ENCODE peak calls at places on chromosomes 4 and X, in six cellular contexts. M is GM12878, X is endothelial cell of umbilical vein, I is K562, F is A549, J is Peyer's patch. N is an unnamed sample.

GRCh38 chr4:45795165-45795564 is 328.7 kb downstream of the GABRG1 start:
- DNase-seq in M (no peak), X (no peak), I (no peak), F (no peak), J (no peak), N (no peak)

GRCh38 chr4:134276476-134276875 is 74.9 kb upstream of the PABPC4L start:
- DNase-seq in M (no peak), X (no peak), I (no peak), F (no peak), J (no peak), N (no peak)

GRCh38 chrX:106581856-106582255 is 29.9 kb upstream of the RADX start:
- DNase-seq in M (no peak), X (no peak), I (no peak), F (no peak), J (no peak), N (no peak)

GRCh38 chrX:69314436-69315348 is 149.4 kb upstream of the PJA1 start:
- DNase-seq in M (no peak), X (no peak), I (no peak), F (no peak), J (no peak), N (no peak)

GRCh38 chr4:159097785-159098184 is 5.1 kb upstream of the RAPGEF2 start:
- DNase-seq in M (no peak), X (peak; percentile 16), I (no peak), F (no peak), J (no peak), N (no peak)

GRCh38 chrX:46903458-46904242 is 8.6 kb upstream of the JADE3 start:
- DNase-seq in M (peak; percentile 48), X (peak; percentile 83), I (peak; percentile 46), F (peak; percentile 80), J (peak; percentile 80), N (peak; percentile 33)

GRCh38 chr4:11724731-11725130 is 296.0 kb upstream of the HS3ST1 start:
- DNase-seq in M (no peak), X (peak; percentile 49), I (no peak), F (no peak), J (no peak), N (no peak)

GRCh38 chr4:168893807-168894206 is 116.2 kb downstream of the CBR4 start:
- DNase-seq in M (no peak), X (no peak), I (no peak), F (no peak), J (no peak), N (no peak)

GRCh38 chr4:101500742-101501141 is 153.4 kb upstream of the PPP3CA start:
- DNase-seq in M (no peak), X (no peak), I (no peak), F (no peak), J (no peak), N (no peak)

GRCh38 chr4:155734065-155734464 is 24.8 kb upstream of the GUCY1B1 start:
- DNase-seq in M (no peak), X (no peak), I (no peak), F (no peak), J (no peak), N (no peak)

GRCh38 chrX:55196688-55197087 is 23.5 kb upstream of the PAGE5 start:
- DNase-seq in M (no peak), X (no peak), I (no peak), F (no peak), J (no peak), N (no peak)

GRCh38 chr4:77849278-77849965 is 13.2 kb upstream of the MRPL1 start:
- DNase-seq in M (no peak), X (peak; percentile 13), I (no peak), F (no peak), J (no peak), N (no peak)

GRCh38 chrX:43676960-43677582 is 21.0 kb downstream of the MAOA start:
- DNase-seq in M (no peak), X (no peak), I (no peak), F (no peak), J (no peak), N (no peak)

GRCh38 chr4:63632858-63633257 is 776.4 kb downstream of the TECRL start:
- DNase-seq in M (no peak), X (no peak), I (no peak), F (no peak), J (no peak), N (no peak)

GRCh38 chr4:3783691-3784306 is 17.6 kb downstream of the ADRA2C start:
- DNase-seq in M (no peak), X (no peak), I (peak; percentile 50), F (peak; percentile 32), J (no peak), N (no peak)

GRCh38 chrX:145735036-145735435 is 82.6 kb upstream of the SLITRK2 start:
- DNase-seq in M (no peak), X (no peak), I (no peak), F (no peak), J (no peak), N (no peak)

GRCh38 chr4:1501754-1502500 is 95.7 kb upstream of the NKX1-1 start:
- DNase-seq in M (no peak), X (no peak), I (no peak), F (no peak), J (no peak), N (no peak)

DNA sequence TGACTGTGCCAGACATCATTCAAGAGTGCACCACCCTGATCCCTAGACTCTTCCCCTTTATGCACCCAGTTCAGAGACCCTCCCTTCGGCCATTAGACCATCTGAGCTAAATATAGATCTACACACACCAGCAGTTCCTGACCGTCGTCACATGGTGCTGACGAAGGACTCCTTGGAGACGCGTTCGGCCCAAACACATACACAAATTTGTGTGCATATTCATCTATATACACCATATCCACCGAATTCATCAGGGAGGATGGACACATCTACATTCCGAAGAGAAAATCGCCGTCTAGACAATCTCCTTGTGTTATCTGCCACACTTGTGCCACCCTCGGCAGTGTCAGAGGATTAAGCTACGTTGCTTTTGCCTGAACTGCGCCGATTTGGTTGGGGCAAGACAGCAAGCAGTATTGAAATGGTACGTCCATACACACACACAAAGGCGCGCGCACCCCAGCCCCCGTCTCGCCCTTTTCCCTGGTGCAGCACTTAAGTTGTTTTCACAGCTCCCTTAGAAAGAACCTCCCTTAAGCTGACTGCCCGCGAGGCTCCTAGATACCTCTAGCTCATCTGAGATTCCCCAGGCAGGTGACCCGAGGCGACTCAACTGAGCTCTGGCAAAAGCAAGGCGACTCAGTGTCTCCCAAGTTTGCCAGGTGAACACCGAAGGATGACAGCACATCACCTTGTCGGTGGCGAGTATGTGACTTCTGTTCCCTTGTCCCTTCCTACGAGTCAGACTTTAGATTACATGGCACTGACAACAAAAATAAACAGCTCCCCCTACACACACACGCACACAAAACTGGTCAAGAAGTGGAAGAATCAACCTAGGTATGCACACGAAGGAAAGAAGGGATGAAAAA is 1.0 kb downstream of the RASGEF1B start:
- DNase-seq in M (no peak), X (peak; percentile 1), I (no peak), F (no peak), J (peak; percentile 66), N (no peak)
- TF ChIP-seq POLR2A in M (no peak), X (no peak), I (no peak), F (no peak), J (no peak), N (no peak)

DNA sequence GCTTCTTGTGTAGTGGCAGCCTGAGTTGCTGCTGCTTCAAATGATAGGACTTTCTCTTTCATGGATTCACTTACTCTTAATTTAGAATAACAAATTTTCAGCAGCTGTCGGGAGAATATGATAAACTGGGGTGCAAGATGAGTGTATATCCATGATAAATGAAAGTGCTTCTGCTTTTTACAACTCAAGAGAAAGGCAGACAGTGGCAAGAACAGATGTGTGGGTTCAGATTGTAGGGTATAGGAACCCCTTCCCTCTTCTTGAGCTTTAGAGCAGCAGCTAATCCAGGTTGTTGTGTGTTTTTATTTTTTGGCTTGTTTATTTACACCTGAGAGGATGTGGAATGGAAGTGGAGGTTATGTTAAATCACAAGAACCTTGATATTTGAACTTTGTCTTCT is 1.1 kb downstream of the SH3BGRL start:
- DNase-seq in M (no peak), X (no peak), I (no peak), F (no peak), J (no peak), N (no peak)
- TF ChIP-seq POLR2A in M (no peak), X (no peak), I (no peak), F (no peak), J (no peak), N (no peak)

GRCh38 chr4:56302102-56302501 is 85.2 kb downstream of the AASDH start:
- DNase-seq in M (no peak), X (no peak), I (no peak), F (no peak), J (no peak), N (no peak)
- TF ChIP-seq POLR2A in M (no peak), X (no peak), I (no peak), F (no peak), J (no peak), N (no peak)

DNA sequence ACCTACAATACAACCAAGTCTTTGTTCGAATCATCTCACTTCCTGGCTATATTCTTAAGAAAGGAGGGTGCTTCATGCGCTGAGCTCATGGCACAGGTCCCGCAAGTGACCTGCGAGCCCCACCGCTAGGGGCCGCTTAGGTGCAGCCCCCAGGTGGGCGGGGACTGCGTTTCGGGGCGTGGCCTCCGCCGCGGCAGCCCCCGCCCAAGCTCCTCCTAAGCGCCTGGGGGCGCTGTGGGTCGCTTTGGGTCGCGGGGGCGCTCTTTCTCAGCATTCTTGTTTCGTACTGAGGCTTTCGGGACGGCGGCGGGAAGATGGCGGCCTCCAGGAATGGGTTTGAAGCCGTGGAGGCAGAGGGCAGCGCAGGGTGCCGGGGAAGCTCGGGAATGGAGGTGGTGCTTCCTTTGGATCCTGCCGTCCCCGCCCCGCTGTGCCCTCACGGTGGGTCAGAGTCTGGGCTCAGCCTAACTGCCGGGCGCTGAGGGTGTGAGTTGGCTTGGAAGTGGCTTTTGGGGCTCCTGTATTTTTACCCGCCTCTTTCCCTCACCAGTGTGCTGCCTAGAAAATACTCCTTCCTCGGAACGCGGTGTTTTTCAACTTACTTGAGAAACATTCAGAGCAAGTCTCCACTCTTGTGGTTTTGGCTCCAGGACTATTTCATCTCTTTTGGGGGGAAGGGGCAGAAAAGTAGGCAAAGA is at the start of gene ZCCHC4:
- DNase-seq in M (peak; percentile 67), X (peak; percentile 93), I (peak; percentile 91), F (peak; percentile 18), J (peak; percentile 95), N (peak; percentile 42)
- TF ChIP-seq POLR2A in M (peak; percentile 94), X (peak; percentile 80), I (peak; percentile 93), F (peak; percentile 51), J (peak; percentile 33), N (peak; percentile 46)

DNA sequence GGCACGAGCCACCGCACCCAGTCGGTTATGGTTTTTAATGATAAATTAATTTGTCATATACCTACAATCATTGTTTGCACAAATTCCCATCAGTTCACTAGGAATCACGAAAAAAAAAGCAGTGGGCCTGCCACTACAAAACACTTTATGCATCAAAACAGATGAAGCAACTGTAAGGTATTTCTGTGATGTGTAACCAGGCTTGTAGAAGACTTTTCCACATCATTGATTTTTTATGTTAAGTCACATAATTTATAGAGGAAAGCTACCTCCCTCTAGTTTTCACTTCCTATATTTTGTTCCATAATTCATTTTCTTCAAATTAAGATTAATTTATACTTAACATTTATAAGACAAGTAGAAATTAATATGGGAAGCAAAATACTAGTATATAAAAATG is 6.7 kb upstream of the FAM200B start:
- DNase-seq in M (no peak), X (no peak), I (no peak), F (no peak), J (no peak), N (no peak)
- TF ChIP-seq POLR2A in M (no peak), X (no peak), I (no peak), F (no peak), J (no peak), N (no peak)

N was measured in H54.